ENCODE peak calls at places on chromosomes 6 and 20, in five cellular contexts. E is HepG2, O is SK-N-SH, Y is K562, X is H1. U is an unnamed sample.

GRCh38 chr20:16518068-16518783 is 55.0 kb downstream of the KIF16B start:
- DNase-seq in O (peak), Y (peak), X (no peak), E (peak), U (no peak)

GRCh38 chr6:81816387-81816786 is 63.9 kb upstream of the TENT5A start:
- DNase-seq in X (no peak), O (no peak), Y (no peak), E (peak), U (no peak)

GRCh38 chr20:38125157-38126056 is 39.7 kb downstream of the TGM2 start:
- DNase-seq in Y (no peak), O (no peak), X (peak), E (peak), U (no peak)

GRCh38 chr20:45970646-45971424 is 1.2 kb downstream of the ZNF335 start:
- DNase-seq in X (no peak), E (no peak), Y (peak), O (peak), U (no peak)

GRCh38 chr6:170080828-170081368 is 210.0 kb downstream of the DLL1 start:
- DNase-seq in E (no peak), Y (no peak), O (no peak), X (peak), U (no peak)

GRCh38 chr6:125302840-125303511 is 1.2 kb upstream of the HDDC2 start:
- DNase-seq in Y (peak), O (no peak), X (no peak), E (no peak), U (no peak)

GRCh38 chr20:63031251-63032014 is 24.7 kb upstream of the BHLHE23 start:
- DNase-seq in X (no peak), Y (no peak), E (no peak), O (no peak), U (no peak)

GRCh38 chr20:25237610-25238318 is 10.1 kb upstream of the PYGB start:
- DNase-seq in X (no peak), Y (peak), O (no peak), E (peak), U (no peak)

GRCh38 chr6:5113096-5113495 is 28.0 kb downstream of the PPP1R3G start:
- DNase-seq in E (no peak), O (no peak), Y (no peak), X (no peak), U (no peak)

GRCh38 chr6:78511019-78511418 is 356.3 kb upstream of the IRAK1BP1 start:
- DNase-seq in O (no peak), E (no peak), X (no peak), Y (no peak), U (no peak)

GRCh38 chr20:36483919-36484808 is 57.2 kb upstream of the MYL9 start:
- DNase-seq in E (no peak), O (peak), X (no peak), Y (no peak), U (no peak)

GRCh38 chr6:51995214-51995735 is 92.1 kb downstream of the PKHD1 start:
- DNase-seq in E (no peak), O (no peak), Y (no peak), X (no peak), U (no peak)

GRCh38 chr6:157411368-157411767 is 30.4 kb downstream of the ZDHHC14 start:
- DNase-seq in Y (no peak), O (no peak), X (no peak), E (no peak), U (no peak)

GRCh38 chr6:26033132-26033941 is 53.9 kb upstream of the HFE start:
- DNase-seq in O (peak), E (peak), Y (peak), X (peak), U (peak)

GRCh38 chr20:12152996-12153395 is 235.3 kb downstream of the BTBD3 start:
- DNase-seq in O (no peak), Y (no peak), E (peak), X (no peak), U (no peak)

GRCh38 chr6:9933674-9934073 is 481.2 kb downstream of the TFAP2A start:
- DNase-seq in O (no peak), X (no peak), E (no peak), Y (no peak), U (no peak)

GRCh38 chr20:57495978-57496377 is 29.0 kb downstream of the CTCFL start:
- DNase-seq in Y (no peak), O (no peak), E (no peak), X (no peak), U (no peak)

GRCh38 chr6:150575840-150576239 is 23.8 kb upstream of the PLEKHG1 start:
- DNase-seq in Y (no peak), X (no peak), O (no peak), E (no peak), U (no peak)

GRCh38 chr6:166664135-166664534 is 37.1 kb upstream of the RPS6KA2 start:
- DNase-seq in O (no peak), X (no peak), E (no peak), Y (no peak), U (no peak)

GRCh38 chr20:45867811-45868176 is 10.4 kb downstream of the ZSWIM3 start:
- DNase-seq in Y (no peak), X (no peak), E (no peak), O (no peak), U (no peak)

GRCh38 chr6:137873273-137873762 is 6.3 kb downstream of the TNFAIP3 start:
- DNase-seq in Y (no peak), E (peak), O (no peak), X (no peak), U (peak)

GRCh38 chr20:45100563-45101245 is at the start of gene KCNS1:
- DNase-seq in O (peak), Y (peak), X (peak), E (peak), U (no peak)

GRCh38 chr6:161222706-161223234 is 51.1 kb downstream of the AGPAT4 start:
- DNase-seq in X (no peak), Y (no peak), E (no peak), O (no peak), U (no peak)

GRCh38 chr6:101396552-101397173 is 3.2 kb downstream of the GRIK2 start:
- DNase-seq in X (peak), O (no peak), E (peak), Y (peak), U (no peak)

GRCh38 chr20:36506253-36506652 is 35.1 kb upstream of the MYL9 start:
- DNase-seq in Y (peak), O (no peak), X (no peak), E (peak), U (no peak)

GRCh38 chr6:133610271-133610840 is 278.6 kb upstream of the TCF21 start:
- DNase-seq in E (no peak), X (no peak), Y (no peak), O (no peak), U (no peak)

GRCh38 chr6:29974901-29975560 is 32.7 kb downstream of the HLA-A start:
- DNase-seq in E (no peak), Y (no peak), O (no peak), X (peak), U (no peak)

GRCh38 chr6:31721351-31722020 is at the start of gene LY6G6C:
- DNase-seq in X (no peak), O (no peak), Y (no peak), E (no peak), U (no peak)

GRCh38 chr6:31725502-31726350 is 2.6 kb downstream of the MPIG6B start:
- DNase-seq in O (no peak), X (no peak), Y (peak), E (no peak), U (no peak)

GRCh38 chr6:31722173-31722572 is 627 bp upstream of the LY6G6C start:
- DNase-seq in X (no peak), Y (no peak), E (no peak), O (no peak), U (no peak)

GRCh38 chr6:31723245-31723979 is at the start of gene MPIG6B:
- DNase-seq in E (no peak), X (no peak), Y (no peak), O (no peak), U (no peak)

GRCh38 chr6:31723980-31724691 is 963 bp downstream of the MPIG6B start:
- DNase-seq in O (no peak), E (no peak), X (no peak), Y (no peak), U (no peak)
- TF ChIP-seq CHD2 in O (no peak), E (no peak), X (no peak), Y (no peak), U (no peak)

DNA sequence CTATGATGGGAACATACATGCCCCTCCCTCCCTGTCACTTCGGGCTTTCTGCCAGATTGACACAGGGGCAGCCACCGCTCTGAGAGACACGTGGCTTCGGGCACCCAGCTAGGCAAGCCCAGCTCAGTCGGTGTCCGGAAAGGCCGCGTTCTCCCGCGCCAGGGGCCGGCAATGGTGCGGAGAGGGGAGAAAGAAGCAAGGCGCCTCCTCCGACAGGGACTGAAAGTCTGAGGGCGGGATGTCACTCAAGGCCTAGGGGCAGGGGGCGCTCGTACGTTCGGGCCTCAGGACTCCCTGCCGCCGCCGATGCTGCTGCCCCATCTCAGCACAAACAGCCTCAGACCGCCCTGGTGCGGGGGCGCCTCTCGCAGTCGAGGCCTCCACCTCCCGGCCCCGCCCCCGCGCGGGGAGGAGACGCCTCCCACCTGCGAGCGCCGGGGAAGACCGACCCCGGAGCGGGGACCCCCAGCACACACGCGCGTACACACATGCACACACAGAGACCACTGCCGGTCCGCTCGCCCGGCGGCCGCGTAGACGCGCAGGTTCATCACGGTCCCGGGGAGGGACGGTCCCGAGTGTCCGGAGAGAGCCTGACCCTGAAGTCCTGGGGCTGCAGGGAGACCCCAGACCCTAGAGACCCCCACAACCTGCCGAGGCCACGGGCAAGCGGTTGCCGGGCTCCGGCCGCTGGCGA is 1.9 kb downstream of the GRM4 start:
- DNase-seq in Y (peak), X (peak), E (peak), O (peak), U (no peak)
- H3K9ac ChIP-seq in Y (no peak), X (no peak), E (no peak), O (no peak), U (no peak)

GRCh38 chr6:33621396-33622388 is 570 bp downstream of the ITPR3 start:
- DNase-seq in O (no peak), E (no peak), Y (peak), X (peak), U (no peak)
- TF ChIP-seq CHD2 in O (no peak), E (no peak), Y (no peak), X (no peak), U (no peak)

GRCh38 chr6:148556415-148556814 is 190.4 kb upstream of the UST start:
- DNase-seq in E (no peak), O (no peak), Y (no peak), X (peak), U (no peak)
- H3K9ac ChIP-seq in E (no peak), O (no peak), Y (no peak), X (no peak), U (no peak)

GRCh38 chr6:145490068-145490467 is 245.3 kb downstream of the EPM2A start:
- DNase-seq in X (no peak), Y (no peak), O (no peak), E (peak), U (no peak)
- TF ChIP-seq CHD2 in X (no peak), Y (no peak), O (no peak), E (no peak), U (no peak)

DNA sequence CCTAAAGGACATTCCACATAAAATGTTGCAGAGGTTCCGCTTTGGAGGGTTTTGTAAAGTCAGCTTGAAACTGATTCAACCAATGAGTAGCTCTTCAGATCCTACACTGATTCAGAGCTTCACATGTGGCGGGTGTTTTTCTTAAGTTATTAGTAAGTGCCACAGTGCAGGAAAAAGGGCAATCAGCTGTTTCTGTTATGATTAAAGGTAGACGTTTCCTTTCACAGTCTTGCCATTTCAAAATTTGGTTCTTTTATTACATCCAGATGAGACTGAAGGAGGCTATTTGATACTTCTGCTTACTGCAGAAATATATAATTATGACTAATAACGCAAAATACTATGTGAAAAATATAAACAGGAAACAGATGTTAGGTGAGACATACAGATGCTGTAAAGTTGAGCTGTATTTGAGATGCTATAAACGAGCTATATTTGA is 443.9 kb downstream of the CDKAL1 start:
- DNase-seq in Y (no peak), O (no peak), X (no peak), E (no peak), U (peak)
- H3K9ac ChIP-seq in Y (no peak), O (no peak), X (no peak), E (no peak), U (no peak)